ENCODE peak calls at places on chromosomes 2 and 18, in ten cellular contexts. G is spleen, B is RWPE1, E is stomach, U is adrenal gland, R is MM.1S, N is PC-3, Z is right lobe of liver, S is esophagus squamous epithelium, L is PC-9. V is an unnamed sample.

GRCh38 chr2:159111346-159111922 is 143.0 kb downstream of the TANC1 start:
- DNase-seq in G (no peak), B (no peak), E (no peak), U (no peak), R (no peak), N (no peak), Z (no peak), S (no peak), L (no peak), V (no peak)

GRCh38 chr2:113834057-113834720 is 55.7 kb upstream of the ACTR3 start:
- DNase-seq in G (no peak), B (no peak), E (no peak), U (no peak), R (no peak), N (no peak), Z (no peak), S (no peak), L (peak; percentile 43), V (no peak)

GRCh38 chr18:48533340-48534093 is 5.3 kb upstream of the CTIF start:
- DNase-seq in G (no peak), B (no peak), E (no peak), U (no peak), R (no peak), N (no peak), Z (no peak), S (no peak), L (no peak), V (no peak)

GRCh38 chr2:157441072-157441454 is 2.8 kb downstream of the CYTIP start:
- DNase-seq in G (no peak), B (no peak), E (no peak), U (no peak), R (peak; percentile 89), N (no peak), Z (no peak), S (no peak), L (no peak), V (no peak)

GRCh38 chr2:25514043-25514627 is 159.2 kb downstream of the DTNB start:
- DNase-seq in G (no peak), B (no peak), E (no peak), U (no peak), R (peak; percentile 51), N (no peak), Z (no peak), S (no peak), L (no peak), V (no peak)

GRCh38 chr2:139165041-139165440 is 384.9 kb upstream of the NXPH2 start:
- DNase-seq in G (no peak), B (no peak), E (no peak), U (no peak), R (no peak), N (no peak), Z (no peak), S (no peak), L (no peak), V (no peak)

GRCh38 chr2:160752475-160753330 is 259.1 kb upstream of the RBMS1 start:
- DNase-seq in G (no peak), B (peak; percentile 65), E (no peak), U (no peak), R (no peak), N (peak; percentile 91), Z (no peak), S (no peak), L (peak; percentile 83), V (peak; percentile 74)

GRCh38 chr2:47867205-47867604 is 39.1 kb downstream of the FBXO11 start:
- DNase-seq in G (no peak), B (peak; percentile 59), E (no peak), U (peak; percentile 37), R (no peak), N (peak; percentile 76), Z (no peak), S (no peak), L (no peak), V (peak; percentile 74)

GRCh38 chr2:158142568-158143332 is 41.1 kb downstream of the UPP2 start:
- DNase-seq in G (no peak), B (no peak), E (no peak), U (peak; percentile 25), R (no peak), N (no peak), Z (no peak), S (no peak), L (no peak), V (peak; percentile 79)

GRCh38 chr2:166163775-166164174 is 36.0 kb upstream of the SCN1A start:
- DNase-seq in G (no peak), B (no peak), E (no peak), U (no peak), R (no peak), N (no peak), Z (no peak), S (no peak), L (no peak), V (no peak)

GRCh38 chr2:161420406-161421025 is 4.4 kb downstream of the TBR1 start:
- DNase-seq in G (no peak), B (no peak), E (no peak), U (no peak), R (no peak), N (no peak), Z (no peak), S (no peak), L (no peak), V (no peak)

GRCh38 chr2:219736196-219736595 is 108.8 kb downstream of the SLC4A3 start:
- DNase-seq in G (no peak), B (peak; percentile 64), E (no peak), U (peak; percentile 26), R (peak; percentile 35), N (peak; percentile 86), Z (no peak), S (no peak), L (peak; percentile 56), V (peak; percentile 67)

GRCh38 chr2:233528182-233528581 is 38.4 kb downstream of the USP40 start:
- DNase-seq in G (no peak), B (no peak), E (no peak), U (no peak), R (no peak), N (no peak), Z (no peak), S (no peak), L (no peak), V (no peak)

GRCh38 chr2:168402531-168402930 is 53.5 kb upstream of the CERS6 start:
- DNase-seq in G (no peak), B (no peak), E (no peak), U (no peak), R (no peak), N (no peak), Z (no peak), S (no peak), L (no peak), V (no peak)

GRCh38 chr18:59268722-59269562 is 4.3 kb downstream of the RAX start:
- DNase-seq in G (peak; percentile 75), B (no peak), E (no peak), U (no peak), R (peak; percentile 64), N (peak; percentile 51), Z (peak; percentile 29), S (no peak), L (no peak), V (no peak)

GRCh38 chr2:146940016-146940685 is 904.7 kb upstream of the ACVR2A start:
- DNase-seq in G (no peak), B (no peak), E (no peak), U (no peak), R (no peak), N (no peak), Z (no peak), S (no peak), L (no peak), V (no peak)
- H3K27ac ChIP-seq in G (peak overlapping the region; percentile 2), B (no peak overlapping the region), E (peak overlapping the region; percentile 48), U (no peak overlapping the region), R (no peak overlapping the region), N (no peak overlapping the region), Z (no peak overlapping the region), S (peak overlapping the region; percentile 70), L (no peak overlapping the region), V (no peak overlapping the region)

GRCh38 chr2:37832590-37833197 is 92.4 kb upstream of the RMDN2 start:
- DNase-seq in G (peak; percentile 93), B (peak; percentile 80), E (peak; percentile 93), U (peak; percentile 95), R (peak; percentile 64), N (peak; percentile 94), Z (peak; percentile 87), S (peak; percentile 45), L (peak; percentile 67), V (peak; percentile 85)
- TF ChIP-seq CTCF in G (peak; percentile 87), B (peak; percentile 66), E (no peak), U (peak; percentile 91), R (peak; percentile 80), N (peak; percentile 95), Z (peak; percentile 95), S (peak; percentile 69), L (peak; percentile 93), V (peak; percentile 88)

DNA sequence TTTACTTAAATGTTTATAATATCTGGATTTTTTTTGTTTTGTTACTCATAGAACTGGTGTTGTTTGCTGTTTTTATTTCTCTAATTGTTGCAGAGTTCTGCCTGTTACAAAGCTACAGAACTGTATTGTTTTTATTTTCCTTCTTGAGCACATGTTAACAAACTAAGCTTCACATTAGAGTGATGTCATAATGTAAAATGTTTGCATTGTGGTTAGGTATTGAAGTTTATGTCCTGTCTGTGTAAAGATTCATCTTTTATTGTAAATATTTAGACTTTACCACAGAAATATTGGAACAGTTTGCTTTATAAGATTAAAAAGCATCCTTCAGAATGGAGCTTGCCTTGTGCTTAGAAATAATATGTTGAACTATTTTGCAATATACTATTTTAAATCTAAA is 67.7 kb downstream of the CLIP4 start:
- DNase-seq in G (no peak), B (no peak), E (no peak), U (no peak), R (no peak), N (peak; percentile 68), Z (no peak), S (no peak), L (no peak), V (no peak)
- H3K27ac ChIP-seq in G (no peak overlapping the region), B (no peak overlapping the region), E (no peak overlapping the region), U (no peak overlapping the region), R (no peak overlapping the region), N (no peak overlapping the region), Z (no peak overlapping the region), S (no peak overlapping the region), L (no peak overlapping the region), V (no peak overlapping the region)

GRCh38 chr2:68764781-68765385 is 30.3 kb downstream of the ARHGAP25 start:
- DNase-seq in G (no peak), B (no peak), E (no peak), U (no peak), R (no peak), N (no peak), Z (no peak), S (no peak), L (no peak), V (no peak)

GRCh38 chr2:68766378-68766845 is 31.8 kb downstream of the ARHGAP25 start:
- DNase-seq in G (peak; percentile 90), B (no peak), E (peak; percentile 48), U (peak; percentile 43), R (peak; percentile 84), N (no peak), Z (peak; percentile 33), S (peak; percentile 55), L (no peak), V (peak; percentile 26)

GRCh38 chr2:68767031-68767961 is 32.7 kb downstream of the ARHGAP25 start:
- DNase-seq in G (peak; percentile 82), B (no peak), E (no peak), U (no peak), R (peak; percentile 61), N (no peak), Z (no peak), S (no peak), L (no peak), V (no peak)

GRCh38 chr2:68764041-68764780 is 29.6 kb downstream of the ARHGAP25 start:
- DNase-seq in G (no peak), B (no peak), E (no peak), U (no peak), R (no peak), N (no peak), Z (no peak), S (no peak), L (no peak), V (no peak)

GRCh38 chr2:68765739-68766377 is 31.2 kb downstream of the ARHGAP25 start:
- DNase-seq in G (no peak), B (no peak), E (no peak), U (no peak), R (peak; percentile 30), N (no peak), Z (no peak), S (no peak), L (no peak), V (peak; percentile 11)
- TF ChIP-seq CTCF in G (peak; percentile 17), B (no peak), E (no peak), U (no peak), R (peak; percentile 17), N (no peak), Z (no peak), S (no peak), L (no peak), V (no peak)

V was measured in brain microvascular endothelial cell.